ENCODE peak calls at places on chromosomes 1 and 21, in six cellular contexts. M is endothelial cell of umbilical vein, U is K562, E is GM12878, P is NB4, C is HepG2. T is an unnamed sample.

GRCh38 chr1:57407941-57408340 is 15.9 kb downstream of the DAB1 start:
- DNase-seq in M (no peak), U (no peak), E (no peak), P (no peak), C (no peak), T (no peak)

GRCh38 chr1:11147371-11147770 is 41.8 kb upstream of the ANGPTL7 start:
- DNase-seq in M (peak), U (no peak), E (no peak), P (no peak), C (no peak), T (no peak)

GRCh38 chr1:207495816-207496792 is at the start of gene CR1:
- DNase-seq in M (no peak), U (peak), E (no peak), P (peak), C (no peak), T (no peak)

GRCh38 chr1:94299627-94300552 is 62.5 kb upstream of the ARHGAP29 start:
- DNase-seq in M (peak), U (no peak), E (no peak), P (no peak), C (peak), T (no peak)

GRCh38 chr1:4971666-4972065 is 317.3 kb downstream of the AJAP1 start:
- DNase-seq in M (no peak), U (no peak), E (no peak), P (no peak), C (no peak), T (no peak)

GRCh38 chr1:75521658-75522057 is 89.3 kb downstream of the SLC44A5 start:
- DNase-seq in M (no peak), U (no peak), E (no peak), P (no peak), C (no peak), T (no peak)

GRCh38 chr21:41663805-41664788 is 102.8 kb downstream of the RIPK4 start:
- DNase-seq in M (peak), U (no peak), E (peak), P (peak), C (peak), T (no peak)

GRCh38 chr1:34762474-34763141 is 3.1 kb downstream of the GJB4 start:
- DNase-seq in M (no peak), U (no peak), E (no peak), P (no peak), C (no peak), T (peak)

GRCh38 chr1:30008372-30008997 is 714.9 kb downstream of the MATN1 start:
- DNase-seq in M (no peak), U (no peak), E (no peak), P (no peak), C (no peak), T (no peak)

GRCh38 chr1:230812568-230812967 is 55.8 kb downstream of the C1orf198 start:
- DNase-seq in M (no peak), U (no peak), E (no peak), P (no peak), C (no peak), T (no peak)

GRCh38 chr1:155880856-155881255 is 21.5 kb downstream of the SYT11 start:
- DNase-seq in M (no peak), U (no peak), E (no peak), P (no peak), C (no peak), T (no peak)

GRCh38 chr1:3440282-3440681 is 14.2 kb upstream of the ARHGEF16 start:
- DNase-seq in M (no peak), U (no peak), E (no peak), P (no peak), C (no peak), T (no peak)

GRCh38 chr1:223338811-223339746 is 24.9 kb downstream of the SUSD4 start:
- DNase-seq in M (no peak), U (no peak), E (no peak), P (no peak), C (no peak), T (no peak)

GRCh38 chr1:47866631-47867446 is 130.3 kb downstream of the TRABD2B start:
- DNase-seq in M (no peak), U (no peak), E (no peak), P (no peak), C (peak), T (no peak)

GRCh38 chr1:29123871-29124365 is at the start of gene TMEM200B:
- DNase-seq in M (no peak), U (no peak), E (no peak), P (no peak), C (no peak), T (no peak)

GRCh38 chr1:116168277-116169032 is 57.3 kb downstream of the MAB21L3 start:
- DNase-seq in M (peak), U (peak), E (no peak), P (peak), C (no peak), T (peak)

GRCh38 chr1:235984041-235984820 is 80.7 kb downstream of the NID1 start:
- DNase-seq in M (peak), U (no peak), E (no peak), P (no peak), C (no peak), T (no peak)

GRCh38 chr1:198118136-198118535 is 38.7 kb upstream of the NEK7 start:
- DNase-seq in M (peak), U (no peak), E (no peak), P (no peak), C (no peak), T (peak)

GRCh38 chr1:224644553-224645154 is 28.5 kb downstream of the CNIH3 start:
- DNase-seq in M (peak), U (peak), E (peak), P (peak), C (peak), T (peak)

GRCh38 chr21:46477765-46478164 is 19.1 kb downstream of the DIP2A start:
- DNase-seq in M (no peak), U (no peak), E (no peak), P (no peak), C (no peak), T (no peak)

GRCh38 chr1:38334930-38335592 is 288.5 kb upstream of the POU3F1 start:
- DNase-seq in M (no peak), U (peak), E (no peak), P (peak), C (no peak), T (no peak)

GRCh38 chr1:20366766-20367602 is 76.3 kb downstream of the VWA5B1 start:
- DNase-seq in M (peak), U (peak), E (no peak), P (no peak), C (peak), T (peak)

GRCh38 chr1:19758227-19758830 is 41.4 kb downstream of the TMCO4 start:
- DNase-seq in M (no peak), U (no peak), E (no peak), P (no peak), C (no peak), T (no peak)

GRCh38 chr1:227778401-227778947 is 37.0 kb upstream of the PRSS38 start:
- DNase-seq in M (no peak), U (no peak), E (no peak), P (no peak), C (no peak), T (no peak)

GRCh38 chr1:22140681-22141080 is 2.2 kb downstream of the WNT4 start:
- DNase-seq in M (no peak), U (no peak), E (no peak), P (no peak), C (no peak), T (no peak)

GRCh38 chr1:22143065-22143514 is at the start of gene WNT4:
- DNase-seq in M (no peak), U (peak), E (no peak), P (no peak), C (no peak), T (peak)

GRCh38 chr1:22142315-22143064 is 407 bp downstream of the WNT4 start:
- DNase-seq in M (peak), U (peak), E (no peak), P (no peak), C (no peak), T (peak)

GRCh38 chr1:22141493-22141892 is 1.4 kb downstream of the WNT4 start:
- DNase-seq in M (no peak), U (no peak), E (no peak), P (no peak), C (no peak), T (no peak)

GRCh38 chr1:22141948-22142314 is 966 bp downstream of the WNT4 start:
- DNase-seq in M (no peak), U (no peak), E (no peak), P (no peak), C (no peak), T (no peak)
- H3K4me3 ChIP-seq in M (no peak), U (no peak), E (no peak), P (no peak), C (no peak), T (peak)

GRCh38 chr1:27296773-27297214 is 25.2 kb upstream of the TMEM222 start:
- DNase-seq in M (peak), U (peak), E (no peak), P (peak), C (peak), T (peak)

GRCh38 chr1:27297903-27298302 is 24.1 kb upstream of the TMEM222 start:
- DNase-seq in M (no peak), U (no peak), E (no peak), P (no peak), C (no peak), T (no peak)

GRCh38 chr1:27290586-27290985 is 31.4 kb upstream of the TMEM222 start:
- DNase-seq in M (no peak), U (no peak), E (no peak), P (no peak), C (no peak), T (no peak)

GRCh38 chr1:27293915-27294314 is 28.0 kb upstream of the TMEM222 start:
- DNase-seq in M (no peak), U (peak), E (no peak), P (no peak), C (no peak), T (no peak)

GRCh38 chr1:27292111-27292510 is 29.9 kb upstream of the TMEM222 start:
- DNase-seq in M (no peak), U (no peak), E (no peak), P (no peak), C (no peak), T (no peak)
- TF ChIP-seq MYC in M (no peak), U (no peak), E (no peak), P (no peak), C (no peak), T (no peak)

DNA sequence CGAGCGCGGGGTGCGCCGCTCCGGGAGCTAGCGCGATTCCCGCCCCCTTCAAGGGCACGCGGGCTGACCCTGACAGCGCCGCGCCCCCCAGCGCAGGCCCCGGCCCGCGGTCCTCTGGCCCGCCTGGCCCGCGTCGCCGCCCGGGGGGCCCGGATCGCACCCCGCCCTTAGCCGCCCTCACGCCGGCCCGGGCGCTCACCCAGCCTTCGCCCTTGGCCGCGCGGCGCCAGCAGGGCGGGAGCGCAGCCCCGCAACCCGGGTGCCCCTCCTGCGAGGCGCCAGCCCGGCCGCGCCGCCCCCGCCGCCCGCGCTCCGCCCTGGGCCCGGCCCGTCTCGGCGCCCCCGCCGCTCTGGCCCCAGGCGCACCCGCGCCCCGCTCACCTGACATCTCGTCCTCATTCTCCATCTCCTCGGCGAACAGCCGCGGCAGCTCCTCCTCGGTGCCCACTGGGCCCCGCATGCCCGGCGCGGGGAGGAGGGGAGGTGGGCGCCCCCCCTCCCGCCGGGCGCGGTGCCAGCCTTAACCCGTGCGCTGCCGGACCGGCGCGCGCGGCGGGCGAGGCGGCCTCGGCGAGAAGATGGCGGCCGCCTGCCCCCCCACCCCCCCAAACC is 451 bp downstream of the CHD5 start:
- DNase-seq in M (no peak), U (no peak), E (no peak), P (no peak), C (no peak), T (no peak)
- H3K4me3 ChIP-seq in M (no peak), U (no peak), E (no peak), P (no peak), C (peak), T (peak)

GRCh38 chr1:119554188-119554587 is 47.2 kb downstream of the HSD3B1 start:
- DNase-seq in M (peak), U (no peak), E (no peak), P (no peak), C (no peak), T (no peak)
- TF ChIP-seq MYC in M (no peak), U (no peak), E (no peak), P (no peak), C (no peak), T (no peak)

T was measured in A549.